ENCODE peak calls at places on chromosome 17, in eight cellular contexts. One of them, this sample, is unnamed. For H3K9me3, the result is how much of the 10 kb centered on the place peaks cover.

GRCh38 chr17:48711128-48711527 is 11.2 kb downstream of the PRAC1 start:
- DNase-seq in esophagus squamous epithelium: no peak
- DNase-seq in right lobe of liver: no peak
- DNase-seq in stomach: no peak
- DNase-seq in Peyer's patch: no peak
- DNase-seq in A549: no peak
- DNase-seq in psoas muscle: no peak
- DNase-seq in kidney: no peak
- DNase-seq in this sample: no peak

GRCh38 chr17:77534137-77534536 is 393.4 kb downstream of the SEC14L1 start:
- DNase-seq in esophagus squamous epithelium: no peak
- DNase-seq in right lobe of liver: no peak
- DNase-seq in stomach: no peak
- DNase-seq in Peyer's patch: no peak
- DNase-seq in A549: no peak
- DNase-seq in psoas muscle: no peak
- DNase-seq in kidney: no peak
- DNase-seq in this sample: no peak

GRCh38 chr17:31249742-31250141 is 47.3 kb downstream of the OMG start:
- DNase-seq in esophagus squamous epithelium: no peak
- DNase-seq in right lobe of liver: no peak
- DNase-seq in stomach: no peak
- DNase-seq in Peyer's patch: no peak
- DNase-seq in A549: no peak
- DNase-seq in psoas muscle: no peak
- DNase-seq in kidney: no peak
- DNase-seq in this sample: no peak

GRCh38 chr17:80182118-80182844 is 12.5 kb downstream of the CARD14 start:
- DNase-seq in esophagus squamous epithelium: no peak
- DNase-seq in right lobe of liver: no peak
- DNase-seq in stomach: no peak
- DNase-seq in Peyer's patch: no peak
- DNase-seq in A549: no peak
- DNase-seq in psoas muscle: no peak
- DNase-seq in kidney: no peak
- DNase-seq in this sample: no peak

GRCh38 chr17:47878203-47879027 is 17.6 kb upstream of the SP2 start:
- DNase-seq in esophagus squamous epithelium: no peak
- DNase-seq in right lobe of liver: peak
- DNase-seq in stomach: no peak
- DNase-seq in Peyer's patch: no peak
- DNase-seq in A549: no peak
- DNase-seq in psoas muscle: no peak
- DNase-seq in kidney: no peak
- DNase-seq in this sample: no peak

GRCh38 chr17:4980644-4981216 is 6.7 kb downstream of the CAMTA2 start:
- DNase-seq in esophagus squamous epithelium: no peak
- DNase-seq in right lobe of liver: no peak
- DNase-seq in stomach: no peak
- DNase-seq in Peyer's patch: no peak
- DNase-seq in A549: peak
- DNase-seq in psoas muscle: no peak
- DNase-seq in kidney: peak
- DNase-seq in this sample: no peak

GRCh38 chr17:27986805-27987684 is 55.4 kb upstream of the NLK start:
- DNase-seq in esophagus squamous epithelium: no peak
- DNase-seq in right lobe of liver: no peak
- DNase-seq in stomach: no peak
- DNase-seq in Peyer's patch: no peak
- DNase-seq in A549: no peak
- DNase-seq in psoas muscle: no peak
- DNase-seq in kidney: no peak
- DNase-seq in this sample: no peak

GRCh38 chr17:78225088-78225865 is 6.2 kb upstream of the TMEM235 start:
- DNase-seq in esophagus squamous epithelium: no peak
- DNase-seq in right lobe of liver: no peak
- DNase-seq in stomach: no peak
- DNase-seq in Peyer's patch: no peak
- DNase-seq in A549: no peak
- DNase-seq in psoas muscle: no peak
- DNase-seq in kidney: no peak
- DNase-seq in this sample: no peak

GRCh38 chr17:36529121-36529520 is 5.5 kb downstream of the MYO19 start:
- DNase-seq in esophagus squamous epithelium: no peak
- DNase-seq in right lobe of liver: no peak
- DNase-seq in stomach: no peak
- DNase-seq in Peyer's patch: no peak
- DNase-seq in A549: peak
- DNase-seq in psoas muscle: no peak
- DNase-seq in kidney: no peak
- DNase-seq in this sample: no peak

GRCh38 chr17:80442764-80443163 is 27.8 kb downstream of the ENDOV start:
- DNase-seq in esophagus squamous epithelium: no peak
- DNase-seq in right lobe of liver: no peak
- DNase-seq in stomach: no peak
- DNase-seq in Peyer's patch: no peak
- DNase-seq in A549: no peak
- DNase-seq in psoas muscle: no peak
- DNase-seq in kidney: no peak
- DNase-seq in this sample: no peak

GRCh38 chr17:42288078-42288984 is at the start of gene STAT5A:
- DNase-seq in esophagus squamous epithelium: peak
- DNase-seq in right lobe of liver: peak
- DNase-seq in stomach: peak
- DNase-seq in Peyer's patch: peak
- DNase-seq in A549: peak
- DNase-seq in psoas muscle: peak
- DNase-seq in kidney: peak
- DNase-seq in this sample: peak

GRCh38 chr17:39045948-39046679 is 78.9 kb upstream of the FBXO47 start:
- DNase-seq in esophagus squamous epithelium: no peak
- DNase-seq in right lobe of liver: no peak
- DNase-seq in stomach: no peak
- DNase-seq in Peyer's patch: no peak
- DNase-seq in A549: no peak
- DNase-seq in psoas muscle: no peak
- DNase-seq in kidney: no peak
- DNase-seq in this sample: no peak

GRCh38 chr17:41579484-41580243 is 7.0 kb downstream of the KRT14 start:
- DNase-seq in esophagus squamous epithelium: no peak
- DNase-seq in right lobe of liver: no peak
- DNase-seq in stomach: peak
- DNase-seq in Peyer's patch: peak
- DNase-seq in A549: peak
- DNase-seq in psoas muscle: peak
- DNase-seq in kidney: peak
- DNase-seq in this sample: peak

GRCh38 chr17:15955793-15956541 is 11.0 kb downstream of the ADORA2B start:
- DNase-seq in esophagus squamous epithelium: no peak
- DNase-seq in right lobe of liver: no peak
- DNase-seq in stomach: no peak
- DNase-seq in Peyer's patch: no peak
- DNase-seq in A549: no peak
- DNase-seq in psoas muscle: no peak
- DNase-seq in kidney: no peak
- DNase-seq in this sample: no peak

DNA sequence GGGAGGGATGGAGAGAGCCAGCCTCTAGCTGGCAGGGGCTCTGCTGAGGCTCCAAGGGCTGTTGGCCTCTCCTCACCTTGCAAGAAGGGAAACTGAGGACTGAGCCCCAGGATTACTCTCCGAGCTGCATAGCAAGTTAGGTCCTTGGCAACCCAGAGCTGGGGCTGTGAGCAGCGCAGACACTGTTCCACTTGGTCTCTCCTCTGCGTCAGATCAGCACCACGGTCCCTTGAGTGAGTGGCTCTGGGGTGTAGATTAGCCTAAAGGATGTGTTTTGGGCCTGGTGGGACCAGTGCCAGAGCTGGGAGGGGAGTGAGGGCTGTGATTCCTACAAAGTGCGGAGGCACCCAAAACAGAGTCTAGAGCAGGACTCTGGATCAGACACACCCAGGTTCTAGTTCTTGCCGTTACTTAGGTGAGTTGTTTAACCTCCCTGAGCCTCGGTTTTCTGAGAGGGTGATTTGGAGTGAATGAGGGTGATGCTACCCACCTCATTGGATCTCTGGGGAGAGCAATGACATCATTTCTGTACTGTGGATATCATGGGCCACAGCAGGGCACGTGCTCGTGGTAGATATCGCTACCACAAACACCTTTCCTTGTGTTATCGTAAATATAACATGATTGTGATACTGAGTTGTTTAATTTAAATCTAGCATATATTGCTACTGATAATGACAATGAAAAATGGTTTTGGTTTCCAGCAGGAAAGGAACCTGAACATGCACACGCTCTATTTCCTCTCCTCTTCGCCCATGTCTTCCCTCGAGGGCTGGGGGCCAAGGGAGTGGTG is 8.1 kb upstream of the FADS6 start:
- DNase-seq in esophagus squamous epithelium: no peak
- DNase-seq in right lobe of liver: no peak
- DNase-seq in stomach: no peak
- DNase-seq in Peyer's patch: no peak
- DNase-seq in A549: no peak
- DNase-seq in psoas muscle: no peak
- DNase-seq in kidney: no peak
- DNase-seq in this sample: no peak
- H3K9me3 ChIP-seq in esophagus squamous epithelium: under half
- H3K9me3 ChIP-seq in right lobe of liver: under half
- H3K9me3 ChIP-seq in stomach: under half
- H3K9me3 ChIP-seq in Peyer's patch: under half
- H3K9me3 ChIP-seq in A549: under half
- H3K9me3 ChIP-seq in psoas muscle: under half
- H3K9me3 ChIP-seq in kidney: under half
- H3K9me3 ChIP-seq in this sample: under half

DNA sequence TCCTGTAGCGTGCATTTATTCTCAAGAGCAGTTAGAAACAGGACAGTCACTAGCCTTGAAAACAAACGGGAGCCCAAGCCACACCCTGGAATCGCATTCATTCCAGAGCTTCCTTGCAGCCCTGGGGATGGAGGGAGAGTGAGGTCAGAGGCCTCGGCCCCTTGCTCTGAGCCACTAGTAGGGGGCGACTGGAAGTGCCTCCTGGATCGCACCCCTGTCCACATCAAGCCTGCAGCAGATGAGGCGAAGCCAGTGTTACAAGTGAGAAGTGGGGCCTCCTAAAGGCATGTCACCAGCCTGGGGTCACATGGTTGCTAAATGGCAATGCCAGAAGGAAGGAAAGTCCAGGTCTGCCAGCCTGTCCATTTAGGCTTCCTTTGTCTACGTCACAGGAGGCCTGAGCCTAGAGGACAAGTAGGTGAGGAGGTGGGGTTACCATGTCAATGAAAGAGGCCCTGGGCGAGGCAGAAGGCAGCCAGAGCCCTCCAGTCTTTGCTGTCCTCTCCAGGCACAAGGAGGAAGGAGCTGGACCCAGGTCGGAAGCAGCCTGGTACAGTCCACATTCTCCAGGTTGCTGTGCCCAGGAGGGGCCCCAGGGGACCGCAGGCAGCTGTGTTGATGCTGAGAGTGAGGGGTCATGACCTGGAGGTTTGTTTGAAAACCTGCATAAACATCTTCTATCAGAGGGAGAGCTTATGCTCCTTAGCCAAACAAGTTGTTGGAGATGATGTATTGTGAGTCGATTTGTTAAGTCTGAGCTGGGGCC is 3.0 kb upstream of the RCVRN start:
- DNase-seq in esophagus squamous epithelium: no peak
- DNase-seq in right lobe of liver: no peak
- DNase-seq in stomach: no peak
- DNase-seq in Peyer's patch: no peak
- DNase-seq in A549: peak
- DNase-seq in psoas muscle: no peak
- DNase-seq in kidney: peak
- DNase-seq in this sample: no peak
- H3K27ac ChIP-seq in esophagus squamous epithelium: no peak
- H3K27ac ChIP-seq in right lobe of liver: no peak
- H3K27ac ChIP-seq in stomach: no peak
- H3K27ac ChIP-seq in Peyer's patch: no peak
- H3K27ac ChIP-seq in A549: peak
- H3K27ac ChIP-seq in psoas muscle: no peak
- H3K27ac ChIP-seq in kidney: no peak
- H3K27ac ChIP-seq in this sample: no peak

GRCh38 chr17:70369296-70369855 is 200.0 kb downstream of the KCNJ2 start:
- DNase-seq in esophagus squamous epithelium: no peak
- DNase-seq in right lobe of liver: no peak
- DNase-seq in stomach: no peak
- DNase-seq in Peyer's patch: no peak
- DNase-seq in A549: no peak
- DNase-seq in psoas muscle: no peak
- DNase-seq in kidney: no peak
- DNase-seq in this sample: no peak

GRCh38 chr17:70365098-70365583 is 195.8 kb downstream of the KCNJ2 start:
- DNase-seq in esophagus squamous epithelium: no peak
- DNase-seq in right lobe of liver: no peak
- DNase-seq in stomach: no peak
- DNase-seq in Peyer's patch: no peak
- DNase-seq in A549: no peak
- DNase-seq in psoas muscle: no peak
- DNase-seq in kidney: no peak
- DNase-seq in this sample: no peak

GRCh38 chr17:70366421-70366820 is 197.1 kb downstream of the KCNJ2 start:
- DNase-seq in esophagus squamous epithelium: no peak
- DNase-seq in right lobe of liver: no peak
- DNase-seq in stomach: no peak
- DNase-seq in Peyer's patch: no peak
- DNase-seq in A549: no peak
- DNase-seq in psoas muscle: no peak
- DNase-seq in kidney: no peak
- DNase-seq in this sample: no peak
- H3K9me3 ChIP-seq in esophagus squamous epithelium: under half
- H3K9me3 ChIP-seq in right lobe of liver: under half
- H3K9me3 ChIP-seq in stomach: under half
- H3K9me3 ChIP-seq in Peyer's patch: under half
- H3K9me3 ChIP-seq in A549: under half
- H3K9me3 ChIP-seq in psoas muscle: under half
- H3K9me3 ChIP-seq in kidney: under half
- H3K9me3 ChIP-seq in this sample: under half

DNA sequence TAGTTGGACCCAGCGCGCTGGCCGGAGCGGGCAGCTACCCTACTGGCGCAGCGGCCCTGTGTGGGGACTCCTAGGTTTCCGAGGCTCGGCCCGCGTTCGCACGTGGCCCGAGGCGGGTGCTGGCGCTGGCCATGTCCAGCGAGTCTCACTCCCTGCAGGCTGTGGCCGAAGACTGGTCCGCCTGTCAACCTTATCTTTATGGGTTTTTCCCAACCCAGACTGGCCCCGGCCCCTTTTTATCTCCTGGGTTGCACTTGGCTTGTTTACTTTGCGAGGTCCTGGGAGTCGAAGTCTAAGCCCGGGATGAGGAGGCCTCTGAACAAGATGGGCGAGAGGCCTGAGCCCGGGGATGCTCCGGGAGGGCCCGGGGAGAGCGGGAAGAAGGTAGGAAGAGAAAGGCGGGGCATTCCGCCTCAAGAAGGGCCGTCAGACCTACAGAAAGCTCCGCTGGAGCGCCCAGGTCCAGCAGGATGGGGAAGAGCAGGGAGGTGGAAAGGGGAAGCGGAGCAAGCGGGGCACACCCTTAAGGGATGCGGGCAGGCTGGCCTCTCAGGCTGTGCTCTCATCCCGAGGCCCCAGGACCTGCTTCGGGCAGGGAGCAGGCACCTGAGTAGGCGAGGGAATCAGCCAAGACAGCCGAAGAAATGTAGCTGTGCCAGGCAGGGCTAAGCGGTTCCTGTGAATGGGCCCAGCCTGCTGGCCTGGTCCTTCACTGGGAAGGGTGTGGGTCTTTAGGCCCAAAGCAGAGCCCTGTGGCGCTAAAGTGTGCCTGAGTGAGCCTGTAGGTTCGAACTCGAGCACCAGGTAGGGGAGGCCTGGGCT is 2.9 kb downstream of the TBX4 start:
- DNase-seq in esophagus squamous epithelium: no peak
- DNase-seq in right lobe of liver: peak
- DNase-seq in stomach: no peak
- DNase-seq in Peyer's patch: peak
- DNase-seq in A549: no peak
- DNase-seq in psoas muscle: no peak
- DNase-seq in kidney: no peak
- DNase-seq in this sample: no peak
- H3K27ac ChIP-seq in esophagus squamous epithelium: no peak
- H3K27ac ChIP-seq in right lobe of liver: no peak
- H3K27ac ChIP-seq in stomach: no peak
- H3K27ac ChIP-seq in Peyer's patch: no peak
- H3K27ac ChIP-seq in A549: no peak
- H3K27ac ChIP-seq in psoas muscle: no peak
- H3K27ac ChIP-seq in kidney: no peak
- H3K27ac ChIP-seq in this sample: no peak

This sample was measured in CD4-positive, alpha-beta T cell.